ENCODE peak calls at places on chromosome 9, in ten cellular contexts. One of them, this sample, is unnamed.

GRCh38 chr9:78262655-78263054 is 26.8 kb downstream of the CEP78 start:
- DNase-seq in left ventricle myocardium inferior: no peak
- DNase-seq in EL: no peak
- DNase-seq in stimulated activated CD4-positive, alpha-beta T cell treated with anti-CD3 and anti-CD28 coated beads, Interleukin-4, amount 100 ng/mL, for 48 hours: no peak
- DNase-seq in endothelial cell: no peak
- DNase-seq in PC-3: no peak
- DNase-seq in endothelial cell of umbilical vein: no peak
- DNase-seq in colonic mucosa: no peak
- DNase-seq in NCI-H774: no peak
- DNase-seq in AG04449: no peak
- DNase-seq in this sample: no peak

GRCh38 chr9:105413486-105414068 is 34.3 kb upstream of the FSD1L start:
- DNase-seq in left ventricle myocardium inferior: no peak
- DNase-seq in EL: peak; percentile 47
- DNase-seq in stimulated activated CD4-positive, alpha-beta T cell treated with anti-CD3 and anti-CD28 coated beads, Interleukin-4, amount 100 ng/mL, for 48 hours: no peak
- DNase-seq in endothelial cell: no peak
- DNase-seq in PC-3: peak; percentile 37
- DNase-seq in endothelial cell of umbilical vein: peak; percentile 23
- DNase-seq in colonic mucosa: peak; percentile 31
- DNase-seq in NCI-H774: no peak
- DNase-seq in AG04449: no peak
- DNase-seq in this sample: no peak

GRCh38 chr9:15999422-16000339 is 446.8 kb downstream of the CCDC171 start:
- DNase-seq in left ventricle myocardium inferior: no peak
- DNase-seq in EL: peak; percentile 95
- DNase-seq in stimulated activated CD4-positive, alpha-beta T cell treated with anti-CD3 and anti-CD28 coated beads, Interleukin-4, amount 100 ng/mL, for 48 hours: no peak
- DNase-seq in endothelial cell: no peak
- DNase-seq in PC-3: peak; percentile 88
- DNase-seq in endothelial cell of umbilical vein: peak; percentile 52
- DNase-seq in colonic mucosa: no peak
- DNase-seq in NCI-H774: no peak
- DNase-seq in AG04449: peak; percentile 81
- DNase-seq in this sample: no peak

GRCh38 chr9:32378496-32378895 is 5.9 kb upstream of the ACO1 start:
- DNase-seq in left ventricle myocardium inferior: no peak
- DNase-seq in EL: peak; percentile 77
- DNase-seq in stimulated activated CD4-positive, alpha-beta T cell treated with anti-CD3 and anti-CD28 coated beads, Interleukin-4, amount 100 ng/mL, for 48 hours: no peak
- DNase-seq in endothelial cell: peak; percentile 50
- DNase-seq in PC-3: peak; percentile 69
- DNase-seq in endothelial cell of umbilical vein: peak; percentile 76
- DNase-seq in colonic mucosa: peak; percentile 44
- DNase-seq in NCI-H774: peak; percentile 29
- DNase-seq in AG04449: no peak
- DNase-seq in this sample: peak; percentile 24

GRCh38 chr9:88400021-88400420 is 11.8 kb downstream of the SPIN1 start:
- DNase-seq in left ventricle myocardium inferior: no peak
- DNase-seq in EL: peak; percentile 90
- DNase-seq in stimulated activated CD4-positive, alpha-beta T cell treated with anti-CD3 and anti-CD28 coated beads, Interleukin-4, amount 100 ng/mL, for 48 hours: no peak
- DNase-seq in endothelial cell: no peak
- DNase-seq in PC-3: peak; percentile 67
- DNase-seq in endothelial cell of umbilical vein: no peak
- DNase-seq in colonic mucosa: no peak
- DNase-seq in NCI-H774: no peak
- DNase-seq in AG04449: peak; percentile 63
- DNase-seq in this sample: no peak

GRCh38 chr9:76654051-76654461 is 110.2 kb upstream of the PCA3 start:
- DNase-seq in left ventricle myocardium inferior: no peak
- DNase-seq in EL: peak; percentile 50
- DNase-seq in stimulated activated CD4-positive, alpha-beta T cell treated with anti-CD3 and anti-CD28 coated beads, Interleukin-4, amount 100 ng/mL, for 48 hours: no peak
- DNase-seq in endothelial cell: no peak
- DNase-seq in PC-3: no peak
- DNase-seq in endothelial cell of umbilical vein: peak; percentile 30
- DNase-seq in colonic mucosa: no peak
- DNase-seq in NCI-H774: no peak
- DNase-seq in AG04449: no peak
- DNase-seq in this sample: no peak

GRCh38 chr9:98998441-98999151 is 54.9 kb downstream of the COL15A1 start:
- DNase-seq in left ventricle myocardium inferior: peak; percentile 89
- DNase-seq in EL: peak; percentile 67
- DNase-seq in stimulated activated CD4-positive, alpha-beta T cell treated with anti-CD3 and anti-CD28 coated beads, Interleukin-4, amount 100 ng/mL, for 48 hours: peak; percentile 51
- DNase-seq in endothelial cell: peak; percentile 90
- DNase-seq in PC-3: peak; percentile 67
- DNase-seq in endothelial cell of umbilical vein: peak; percentile 50
- DNase-seq in colonic mucosa: peak; percentile 82
- DNase-seq in NCI-H774: no peak
- DNase-seq in AG04449: no peak
- DNase-seq in this sample: no peak

GRCh38 chr9:77649109-77649812 is 1.1 kb upstream of the GNA14 start:
- DNase-seq in left ventricle myocardium inferior: no peak
- DNase-seq in EL: peak; percentile 38
- DNase-seq in stimulated activated CD4-positive, alpha-beta T cell treated with anti-CD3 and anti-CD28 coated beads, Interleukin-4, amount 100 ng/mL, for 48 hours: no peak
- DNase-seq in endothelial cell: no peak
- DNase-seq in PC-3: peak; percentile 61
- DNase-seq in endothelial cell of umbilical vein: peak; percentile 41
- DNase-seq in colonic mucosa: no peak
- DNase-seq in NCI-H774: no peak
- DNase-seq in AG04449: no peak
- DNase-seq in this sample: no peak

GRCh38 chr9:114745108-114745848 is 60.6 kb downstream of the TNFSF15 start:
- DNase-seq in left ventricle myocardium inferior: no peak
- DNase-seq in EL: peak; percentile 17
- DNase-seq in stimulated activated CD4-positive, alpha-beta T cell treated with anti-CD3 and anti-CD28 coated beads, Interleukin-4, amount 100 ng/mL, for 48 hours: no peak
- DNase-seq in endothelial cell: no peak
- DNase-seq in PC-3: peak; percentile 83
- DNase-seq in endothelial cell of umbilical vein: peak; percentile 68
- DNase-seq in colonic mucosa: no peak
- DNase-seq in NCI-H774: no peak
- DNase-seq in AG04449: no peak
- DNase-seq in this sample: no peak

GRCh38 chr9:131817073-131817472 is 77.2 kb upstream of the RAPGEF1 start:
- DNase-seq in left ventricle myocardium inferior: no peak
- DNase-seq in EL: no peak
- DNase-seq in stimulated activated CD4-positive, alpha-beta T cell treated with anti-CD3 and anti-CD28 coated beads, Interleukin-4, amount 100 ng/mL, for 48 hours: no peak
- DNase-seq in endothelial cell: no peak
- DNase-seq in PC-3: no peak
- DNase-seq in endothelial cell of umbilical vein: no peak
- DNase-seq in colonic mucosa: no peak
- DNase-seq in NCI-H774: no peak
- DNase-seq in AG04449: no peak
- DNase-seq in this sample: no peak

GRCh38 chr9:126952180-126952960 is 37.8 kb downstream of the RALGPS1 start:
- DNase-seq in left ventricle myocardium inferior: no peak
- DNase-seq in EL: no peak
- DNase-seq in stimulated activated CD4-positive, alpha-beta T cell treated with anti-CD3 and anti-CD28 coated beads, Interleukin-4, amount 100 ng/mL, for 48 hours: no peak
- DNase-seq in endothelial cell: no peak
- DNase-seq in PC-3: no peak
- DNase-seq in endothelial cell of umbilical vein: no peak
- DNase-seq in colonic mucosa: no peak
- DNase-seq in NCI-H774: no peak
- DNase-seq in AG04449: no peak
- DNase-seq in this sample: no peak

GRCh38 chr9:82923410-82924242 is 139.3 kb downstream of the RASEF start:
- DNase-seq in left ventricle myocardium inferior: no peak
- DNase-seq in EL: peak; percentile 41
- DNase-seq in stimulated activated CD4-positive, alpha-beta T cell treated with anti-CD3 and anti-CD28 coated beads, Interleukin-4, amount 100 ng/mL, for 48 hours: no peak
- DNase-seq in endothelial cell: no peak
- DNase-seq in PC-3: no peak
- DNase-seq in endothelial cell of umbilical vein: no peak
- DNase-seq in colonic mucosa: no peak
- DNase-seq in NCI-H774: peak; percentile 48
- DNase-seq in AG04449: no peak
- DNase-seq in this sample: no peak

GRCh38 chr9:91948423-91949292 is 1.4 kb downstream of the ROR2 start:
- DNase-seq in left ventricle myocardium inferior: peak; percentile 25
- DNase-seq in EL: peak; percentile 80
- DNase-seq in stimulated activated CD4-positive, alpha-beta T cell treated with anti-CD3 and anti-CD28 coated beads, Interleukin-4, amount 100 ng/mL, for 48 hours: peak; percentile 16
- DNase-seq in endothelial cell: peak; percentile 61
- DNase-seq in PC-3: no peak
- DNase-seq in endothelial cell of umbilical vein: no peak
- DNase-seq in colonic mucosa: peak; percentile 57
- DNase-seq in NCI-H774: peak; percentile 73
- DNase-seq in AG04449: no peak
- DNase-seq in this sample: peak; percentile 42

GRCh38 chr9:96604005-96604320 is 15.7 kb downstream of the CDC14B start:
- DNase-seq in left ventricle myocardium inferior: no peak
- DNase-seq in EL: no peak
- DNase-seq in stimulated activated CD4-positive, alpha-beta T cell treated with anti-CD3 and anti-CD28 coated beads, Interleukin-4, amount 100 ng/mL, for 48 hours: no peak
- DNase-seq in endothelial cell: no peak
- DNase-seq in PC-3: no peak
- DNase-seq in endothelial cell of umbilical vein: no peak
- DNase-seq in colonic mucosa: no peak
- DNase-seq in NCI-H774: no peak
- DNase-seq in AG04449: no peak
- DNase-seq in this sample: no peak

GRCh38 chr9:99134893-99135341 is 30.0 kb downstream of the TGFBR1 start:
- DNase-seq in left ventricle myocardium inferior: no peak
- DNase-seq in EL: peak; percentile 71
- DNase-seq in stimulated activated CD4-positive, alpha-beta T cell treated with anti-CD3 and anti-CD28 coated beads, Interleukin-4, amount 100 ng/mL, for 48 hours: no peak
- DNase-seq in endothelial cell: no peak
- DNase-seq in PC-3: no peak
- DNase-seq in endothelial cell of umbilical vein: no peak
- DNase-seq in colonic mucosa: no peak
- DNase-seq in NCI-H774: no peak
- DNase-seq in AG04449: peak; percentile 34
- DNase-seq in this sample: no peak

GRCh38 chr9:94563548-94563947 is 8.7 kb downstream of the PCAT7 start:
- DNase-seq in left ventricle myocardium inferior: no peak
- DNase-seq in EL: no peak
- DNase-seq in stimulated activated CD4-positive, alpha-beta T cell treated with anti-CD3 and anti-CD28 coated beads, Interleukin-4, amount 100 ng/mL, for 48 hours: no peak
- DNase-seq in endothelial cell: no peak
- DNase-seq in PC-3: no peak
- DNase-seq in endothelial cell of umbilical vein: no peak
- DNase-seq in colonic mucosa: no peak
- DNase-seq in NCI-H774: no peak
- DNase-seq in AG04449: no peak
- DNase-seq in this sample: no peak

GRCh38 chr9:84239341-84239740 is 101.2 kb downstream of the SLC28A3 start:
- DNase-seq in left ventricle myocardium inferior: no peak
- DNase-seq in EL: no peak
- DNase-seq in stimulated activated CD4-positive, alpha-beta T cell treated with anti-CD3 and anti-CD28 coated beads, Interleukin-4, amount 100 ng/mL, for 48 hours: no peak
- DNase-seq in endothelial cell: no peak
- DNase-seq in PC-3: no peak
- DNase-seq in endothelial cell of umbilical vein: no peak
- DNase-seq in colonic mucosa: no peak
- DNase-seq in NCI-H774: no peak
- DNase-seq in AG04449: no peak
- DNase-seq in this sample: no peak

GRCh38 chr9:70020217-70020616 is 23.4 kb upstream of the MAMDC2 start:
- DNase-seq in left ventricle myocardium inferior: no peak
- DNase-seq in EL: no peak
- DNase-seq in stimulated activated CD4-positive, alpha-beta T cell treated with anti-CD3 and anti-CD28 coated beads, Interleukin-4, amount 100 ng/mL, for 48 hours: no peak
- DNase-seq in endothelial cell: no peak
- DNase-seq in PC-3: peak; percentile 42
- DNase-seq in endothelial cell of umbilical vein: no peak
- DNase-seq in colonic mucosa: no peak
- DNase-seq in NCI-H774: no peak
- DNase-seq in AG04449: no peak
- DNase-seq in this sample: no peak

GRCh38 chr9:95756101-95756500 is 119.4 kb upstream of the ERCC6L2 start:
- DNase-seq in left ventricle myocardium inferior: no peak
- DNase-seq in EL: no peak
- DNase-seq in stimulated activated CD4-positive, alpha-beta T cell treated with anti-CD3 and anti-CD28 coated beads, Interleukin-4, amount 100 ng/mL, for 48 hours: no peak
- DNase-seq in endothelial cell: no peak
- DNase-seq in PC-3: no peak
- DNase-seq in endothelial cell of umbilical vein: peak; percentile 4
- DNase-seq in colonic mucosa: no peak
- DNase-seq in NCI-H774: no peak
- DNase-seq in AG04449: no peak
- DNase-seq in this sample: no peak

GRCh38 chr9:135228345-135228982 is 141.0 kb downstream of the OLFM1 start:
- DNase-seq in left ventricle myocardium inferior: peak; percentile 3
- DNase-seq in EL: no peak
- DNase-seq in stimulated activated CD4-positive, alpha-beta T cell treated with anti-CD3 and anti-CD28 coated beads, Interleukin-4, amount 100 ng/mL, for 48 hours: no peak
- DNase-seq in endothelial cell: no peak
- DNase-seq in PC-3: no peak
- DNase-seq in endothelial cell of umbilical vein: no peak
- DNase-seq in colonic mucosa: no peak
- DNase-seq in NCI-H774: no peak
- DNase-seq in AG04449: no peak
- DNase-seq in this sample: no peak

GRCh38 chr9:100150209-100150608 is 51.2 kb downstream of the INVS start:
- DNase-seq in left ventricle myocardium inferior: no peak
- DNase-seq in EL: peak; percentile 20
- DNase-seq in stimulated activated CD4-positive, alpha-beta T cell treated with anti-CD3 and anti-CD28 coated beads, Interleukin-4, amount 100 ng/mL, for 48 hours: no peak
- DNase-seq in endothelial cell: no peak
- DNase-seq in PC-3: peak; percentile 12
- DNase-seq in endothelial cell of umbilical vein: peak; percentile 26
- DNase-seq in colonic mucosa: no peak
- DNase-seq in NCI-H774: no peak
- DNase-seq in AG04449: no peak
- DNase-seq in this sample: no peak

GRCh38 chr9:7205806-7206205 is 448.0 kb downstream of the KDM4C start:
- DNase-seq in left ventricle myocardium inferior: no peak
- DNase-seq in EL: no peak
- DNase-seq in stimulated activated CD4-positive, alpha-beta T cell treated with anti-CD3 and anti-CD28 coated beads, Interleukin-4, amount 100 ng/mL, for 48 hours: no peak
- DNase-seq in endothelial cell: no peak
- DNase-seq in PC-3: no peak
- DNase-seq in endothelial cell of umbilical vein: no peak
- DNase-seq in colonic mucosa: no peak
- DNase-seq in NCI-H774: no peak
- DNase-seq in AG04449: no peak
- DNase-seq in this sample: no peak

GRCh38 chr9:106857811-106858470 is 5.0 kb upstream of the ZNF462 start:
- DNase-seq in left ventricle myocardium inferior: no peak
- DNase-seq in EL: no peak
- DNase-seq in stimulated activated CD4-positive, alpha-beta T cell treated with anti-CD3 and anti-CD28 coated beads, Interleukin-4, amount 100 ng/mL, for 48 hours: no peak
- DNase-seq in endothelial cell: no peak
- DNase-seq in PC-3: peak; percentile 63
- DNase-seq in endothelial cell of umbilical vein: no peak
- DNase-seq in colonic mucosa: no peak
- DNase-seq in NCI-H774: no peak
- DNase-seq in AG04449: no peak
- DNase-seq in this sample: no peak

GRCh38 chr9:69174645-69175487 is 789 bp downstream of the TJP2 start:
- DNase-seq in left ventricle myocardium inferior: no peak
- DNase-seq in EL: peak; percentile 96
- DNase-seq in stimulated activated CD4-positive, alpha-beta T cell treated with anti-CD3 and anti-CD28 coated beads, Interleukin-4, amount 100 ng/mL, for 48 hours: peak; percentile 56
- DNase-seq in endothelial cell: no peak
- DNase-seq in PC-3: peak; percentile 91
- DNase-seq in endothelial cell of umbilical vein: peak; percentile 57
- DNase-seq in colonic mucosa: peak; percentile 28
- DNase-seq in NCI-H774: no peak
- DNase-seq in AG04449: peak; percentile 94
- DNase-seq in this sample: peak; percentile 30

GRCh38 chr9:21967707-21968106 is 26.5 kb downstream of the CDKN2A start:
- DNase-seq in left ventricle myocardium inferior: no peak
- DNase-seq in EL: no peak
- DNase-seq in stimulated activated CD4-positive, alpha-beta T cell treated with anti-CD3 and anti-CD28 coated beads, Interleukin-4, amount 100 ng/mL, for 48 hours: no peak
- DNase-seq in endothelial cell: no peak
- DNase-seq in PC-3: no peak
- DNase-seq in endothelial cell of umbilical vein: no peak
- DNase-seq in colonic mucosa: no peak
- DNase-seq in NCI-H774: no peak
- DNase-seq in AG04449: no peak
- DNase-seq in this sample: no peak

GRCh38 chr9:18888241-18888794 is 144.7 kb downstream of the SAXO1 start:
- DNase-seq in left ventricle myocardium inferior: no peak
- DNase-seq in EL: no peak
- DNase-seq in stimulated activated CD4-positive, alpha-beta T cell treated with anti-CD3 and anti-CD28 coated beads, Interleukin-4, amount 100 ng/mL, for 48 hours: no peak
- DNase-seq in endothelial cell: no peak
- DNase-seq in PC-3: no peak
- DNase-seq in endothelial cell of umbilical vein: no peak
- DNase-seq in colonic mucosa: peak; percentile 34
- DNase-seq in NCI-H774: no peak
- DNase-seq in AG04449: no peak
- DNase-seq in this sample: no peak

GRCh38 chr9:38067611-38067891 is 1.5 kb downstream of the SHB start:
- DNase-seq in left ventricle myocardium inferior: peak; percentile 28
- DNase-seq in EL: peak; percentile 40
- DNase-seq in stimulated activated CD4-positive, alpha-beta T cell treated with anti-CD3 and anti-CD28 coated beads, Interleukin-4, amount 100 ng/mL, for 48 hours: no peak
- DNase-seq in endothelial cell: peak; percentile 17
- DNase-seq in PC-3: no peak
- DNase-seq in endothelial cell of umbilical vein: no peak
- DNase-seq in colonic mucosa: no peak
- DNase-seq in NCI-H774: no peak
- DNase-seq in AG04449: no peak
- DNase-seq in this sample: no peak

GRCh38 chr9:92661127-92661526 is 8.8 kb downstream of the IPPK start:
- DNase-seq in left ventricle myocardium inferior: no peak
- DNase-seq in EL: no peak
- DNase-seq in stimulated activated CD4-positive, alpha-beta T cell treated with anti-CD3 and anti-CD28 coated beads, Interleukin-4, amount 100 ng/mL, for 48 hours: no peak
- DNase-seq in endothelial cell: no peak
- DNase-seq in PC-3: no peak
- DNase-seq in endothelial cell of umbilical vein: no peak
- DNase-seq in colonic mucosa: no peak
- DNase-seq in NCI-H774: no peak
- DNase-seq in AG04449: no peak
- DNase-seq in this sample: no peak

This sample was measured in GM12891.